ENCODE peak calls at places on chromosomes 13 and 19, in seven cellular contexts. D is foreskin keratinocyte, W is Peyer's patch, L is heart left ventricle, B is heart right ventricle, S is mesendoderm, P is right atrium auricular region. V is an unnamed sample. For H3K4me1, the result is how much of the 10 kb centered on the place peaks cover.

GRCh38 chr13:83882626-83882959 is 319 bp upstream of the SLITRK1 start:
- DNase-seq in D (no peak), W (no peak), L (no peak), B (no peak), S (no peak), P (no peak), V (no peak)

GRCh38 chr19:35766571-35767104 is 8.7 kb downstream of the PROSER3 start:
- DNase-seq in D (no peak), W (peak), L (no peak), B (no peak), S (no peak), P (no peak), V (no peak)

GRCh38 chr13:111262715-111263114 is 57.7 kb upstream of the TEX29 start:
- DNase-seq in D (no peak), W (no peak), L (no peak), B (no peak), S (no peak), P (peak), V (no peak)

GRCh38 chr19:32550666-32551065 is 30.3 kb upstream of the PDCD5 start:
- DNase-seq in D (no peak), W (no peak), L (no peak), B (no peak), S (no peak), P (no peak), V (no peak)

GRCh38 chr13:29754486-29754806 is 96.0 kb downstream of the UBL3 start:
- DNase-seq in D (peak), W (no peak), L (no peak), B (no peak), S (peak), P (no peak), V (no peak)

GRCh38 chr19:53422551-53422950 is 9.2 kb upstream of the ZNF761 start:
- DNase-seq in D (no peak), W (no peak), L (no peak), B (no peak), S (peak), P (no peak), V (no peak)

GRCh38 chr13:40334031-40334430 is 332.4 kb downstream of the FOXO1 start:
- DNase-seq in D (no peak), W (no peak), L (no peak), B (no peak), S (no peak), P (no peak), V (no peak)

GRCh38 chr13:26025196-26025595 is 26.6 kb downstream of the SHISA2 start:
- DNase-seq in D (no peak), W (no peak), L (no peak), B (no peak), S (no peak), P (no peak), V (no peak)

GRCh38 chr13:89726690-89727435 is 1620.6 kb upstream of the MIR17HG start:
- DNase-seq in D (peak), W (no peak), L (no peak), B (no peak), S (no peak), P (no peak), V (no peak)

GRCh38 chr13:64428196-64428595 is 2801.9 kb downstream of the PCDH9 start:
- DNase-seq in D (no peak), W (no peak), L (no peak), B (no peak), S (no peak), P (no peak), V (no peak)

GRCh38 chr19:12783226-12783848 is 7.9 kb upstream of the JUNB start:
- DNase-seq in D (no peak), W (no peak), L (no peak), B (no peak), S (no peak), P (no peak), V (no peak)

GRCh38 chr19:2148482-2149135 is 2.8 kb downstream of the AP3D1 start:
- DNase-seq in D (no peak), W (no peak), L (no peak), B (no peak), S (no peak), P (no peak), V (no peak)

GRCh38 chr13:76886292-76887061 is at the start of gene KCTD12:
- DNase-seq in D (peak), W (peak), L (peak), B (peak), S (peak), P (peak), V (no peak)

GRCh38 chr13:30857636-30858035 is 48.4 kb upstream of the MEDAG start:
- DNase-seq in D (no peak), W (no peak), L (no peak), B (no peak), S (no peak), P (no peak), V (no peak)

GRCh38 chr19:2255982-2256685 is at the start of gene JSRP1:
- DNase-seq in D (no peak), W (peak), L (no peak), B (no peak), S (no peak), P (no peak), V (no peak)

GRCh38 chr13:99196466-99197256 is 4.0 kb upstream of the UBAC2 start:
- DNase-seq in D (peak), W (no peak), L (no peak), B (no peak), S (no peak), P (no peak), V (no peak)

GRCh38 chr19:1719519-1719918 is 33.8 kb upstream of the ONECUT3 start:
- DNase-seq in D (no peak), W (no peak), L (no peak), B (no peak), S (no peak), P (no peak), V (no peak)

DNA sequence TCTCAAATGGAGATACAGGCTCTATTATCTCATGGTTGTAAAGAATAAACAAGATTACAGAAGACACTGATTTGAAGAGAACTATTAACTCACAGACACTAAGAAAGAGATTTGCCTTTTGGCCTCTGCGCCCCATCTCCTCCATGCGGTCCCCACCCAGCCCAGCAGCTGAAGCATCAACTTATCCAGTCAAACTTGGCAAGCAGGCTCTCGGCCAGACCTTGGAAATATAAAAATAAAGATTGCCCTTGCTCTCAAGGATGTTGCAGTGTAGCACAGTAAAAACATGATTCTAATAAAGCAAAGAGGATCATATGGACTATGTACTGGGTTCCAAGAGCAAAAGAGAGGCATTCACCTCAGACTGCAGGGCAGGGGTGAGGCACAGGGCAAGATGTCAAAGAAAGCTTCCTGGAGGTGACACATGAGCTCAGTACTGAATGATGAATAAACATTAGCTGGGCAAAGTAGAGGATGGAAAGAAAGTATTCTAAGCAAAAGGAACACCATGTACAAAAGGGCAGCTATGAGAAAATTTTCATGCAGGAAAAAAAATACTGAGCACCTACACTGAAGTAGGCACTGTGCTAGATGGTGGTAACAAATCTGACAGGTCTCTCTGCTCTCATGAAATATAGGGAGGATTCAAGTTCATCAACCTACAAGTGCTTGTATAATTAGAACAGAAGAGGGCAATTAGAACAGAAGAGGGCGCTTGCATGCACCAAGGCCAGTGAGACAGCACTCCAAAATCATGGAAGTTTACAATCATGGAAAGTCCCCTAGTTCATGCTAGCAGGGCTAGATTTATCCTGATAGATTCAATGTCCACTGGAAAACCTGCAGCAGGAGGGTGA is 85.0 kb downstream of the SACS start:
- DNase-seq in D (no peak), W (no peak), L (no peak), B (no peak), S (peak), P (no peak), V (no peak)
- H3K27ac ChIP-seq in D (no peak), W (no peak), L (no peak), B (no peak), S (no peak), P (peak), V (no peak)

GRCh38 chr13:113070855-113071254 is 34.7 kb upstream of the F7 start:
- DNase-seq in D (no peak), W (no peak), L (no peak), B (no peak), S (no peak), P (no peak), V (no peak)
- H3K4me1 ChIP-seq in D (under half), W (under half), L (under half), B (under half), S (under half), P (under half), V (under half)

DNA sequence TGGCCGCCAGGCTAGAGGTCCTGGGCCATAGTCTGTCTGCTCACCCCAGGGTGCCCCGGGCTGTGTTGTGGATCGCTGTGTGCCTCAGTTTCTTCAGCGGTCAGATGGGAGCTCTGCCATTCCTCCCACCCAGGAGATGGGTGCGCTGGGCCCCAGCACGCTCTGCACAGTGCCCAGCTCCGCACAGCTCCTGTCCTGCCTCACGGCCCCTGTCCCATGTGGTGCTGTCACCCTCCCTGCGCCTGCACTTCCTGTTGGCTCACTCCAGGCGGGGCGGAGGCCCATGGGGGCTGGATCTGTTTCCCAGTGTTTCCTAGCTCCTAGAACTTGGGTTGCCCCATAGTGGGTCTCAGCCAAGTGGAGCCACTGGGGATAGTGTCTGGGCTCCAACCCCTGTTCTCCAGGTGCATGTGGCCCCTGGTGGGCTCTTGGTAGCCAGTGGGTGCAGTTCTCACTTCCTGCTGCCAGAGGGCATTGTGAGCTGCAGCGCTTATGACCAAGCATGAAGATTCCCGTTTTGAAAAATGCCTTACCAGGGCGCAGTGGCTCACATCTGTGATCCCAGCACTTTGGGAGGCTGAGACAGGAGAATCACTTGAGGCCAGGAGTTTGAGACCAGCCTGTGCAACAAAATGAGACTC is 69.8 kb downstream of the KDM4B start:
- DNase-seq in D (peak), W (no peak), L (no peak), B (no peak), S (peak), P (no peak), V (no peak)
- H3K27ac ChIP-seq in D (no peak), W (no peak), L (no peak), B (no peak), S (no peak), P (no peak), V (no peak)

GRCh38 chr19:11377237-11377636 is 2.8 kb downstream of the SWSAP1 start:
- DNase-seq in D (peak), W (no peak), L (no peak), B (no peak), S (no peak), P (no peak), V (no peak)
- H3K4me1 ChIP-seq in D (under half), W (under half), L (under half), B (under half), S (under half), P (under half), V (under half)

DNA sequence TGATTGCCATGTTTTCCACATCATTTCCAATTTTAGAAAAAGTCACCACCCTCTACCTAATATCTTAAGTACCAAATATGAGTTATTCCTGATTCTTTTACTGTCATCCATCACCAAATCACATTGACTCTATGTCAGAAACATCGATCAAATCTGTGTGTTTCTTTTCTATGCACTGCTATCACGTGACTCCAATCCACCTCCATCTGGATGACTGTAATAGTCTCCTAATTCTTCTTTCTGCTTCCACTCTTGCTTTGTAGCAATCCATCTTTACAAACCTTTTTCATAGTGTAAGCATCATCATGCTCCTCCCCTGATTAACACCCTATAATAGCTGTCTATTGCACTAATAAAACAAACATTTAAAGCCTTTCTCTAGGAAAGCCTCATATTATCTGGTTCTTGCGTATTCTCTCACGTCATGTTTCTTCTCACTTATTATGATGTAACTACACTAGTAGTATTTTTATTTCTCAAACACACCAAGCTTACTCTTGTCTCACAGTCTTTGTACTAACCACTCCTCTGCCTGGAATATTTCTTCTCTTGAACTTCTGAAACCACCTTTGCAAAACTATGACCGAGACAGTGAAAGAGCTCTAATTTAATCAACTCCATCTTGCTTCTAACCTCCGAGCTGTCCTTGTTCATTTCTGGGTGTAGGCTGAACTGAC is 10.7 kb upstream of the FPR3 start:
- DNase-seq in D (no peak), W (no peak), L (no peak), B (no peak), S (no peak), P (no peak), V (no peak)
- H3K27ac ChIP-seq in D (peak), W (peak), L (no peak), B (peak), S (no peak), P (peak), V (no peak)

DNA sequence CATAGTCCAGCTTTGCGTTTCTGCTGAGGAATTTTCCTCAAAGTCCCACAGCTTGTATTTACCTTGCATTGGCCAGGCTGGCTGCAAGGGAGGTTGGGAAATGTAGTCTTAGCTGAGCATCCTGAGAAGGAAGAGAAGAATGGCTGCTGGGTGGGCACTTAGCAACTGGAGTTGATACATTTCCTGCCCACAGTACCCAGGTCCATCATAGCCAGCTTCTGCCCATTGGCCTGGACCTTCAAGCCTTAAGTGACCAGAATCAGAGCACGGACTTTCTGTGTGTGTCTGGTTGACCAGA is 112.4 kb downstream of the SIPA1L3 start:
- DNase-seq in D (no peak), W (no peak), L (no peak), B (no peak), S (no peak), P (no peak), V (no peak)
- H3K4me1 ChIP-seq in D (under half), W (under half), L (under half), B (under half), S (under half), P (under half), V (under half)